ENCODE peak calls at places on chromosomes 7 and 10, in five cellular contexts. A is spleen, U is breast epithelium, J is suprapubic skin, B is GM12892. M is an unnamed sample.

GRCh38 chr10:86336341-86336740 is 30.3 kb downstream of the GRID1 start:
- DNase-seq in B (no peak), J (no peak), A (peak), U (no peak), M (no peak)

GRCh38 chr10:96082748-96083147 is 39.4 kb downstream of the CCNJ start:
- DNase-seq in A (no peak), U (no peak), B (no peak), J (no peak), M (no peak)

GRCh38 chr10:124903119-124903518 is 38.8 kb upstream of the ZRANB1 start:
- DNase-seq in J (no peak), B (no peak), U (no peak), A (no peak), M (peak)

GRCh38 chr10:110225756-110226554 is 18.6 kb downstream of the MXI1 start:
- DNase-seq in U (peak), B (peak), A (peak), J (peak), M (peak)

GRCh38 chr10:45410489-45410806 is 36.4 kb downstream of the ALOX5 start:
- DNase-seq in U (no peak), A (no peak), J (no peak), B (no peak), M (no peak)

GRCh38 chr10:91366687-91367086 is 43.5 kb upstream of the HECTD2 start:
- DNase-seq in U (no peak), B (no peak), J (no peak), A (no peak), M (no peak)

GRCh38 chr7:20310963-20311742 is 19.5 kb upstream of the ITGB8 start:
- DNase-seq in J (no peak), B (no peak), U (no peak), A (no peak), M (peak)

GRCh38 chr10:18438356-18439126 is 212.8 kb downstream of the NSUN6 start:
- DNase-seq in B (no peak), U (no peak), J (no peak), A (no peak), M (no peak)

GRCh38 chr10:59655309-59655708 is 54.3 kb downstream of the SLC16A9 start:
- DNase-seq in U (no peak), B (no peak), J (no peak), A (no peak), M (no peak)

GRCh38 chr10:5855979-5856700 is 33.6 kb downstream of the ANKRD16 start:
- DNase-seq in B (no peak), J (no peak), A (no peak), U (no peak), M (no peak)
- TF ChIP-seq POLR2AphosphoS5 in B (no peak), J (no peak), A (no peak), U (no peak), M (no peak)

GRCh38 chr7:73716318-73716890 is 3.1 kb downstream of the STX1A start:
- DNase-seq in A (no peak), U (no peak), B (no peak), J (no peak), M (no peak)

GRCh38 chr7:73717991-73718405 is 1.5 kb downstream of the STX1A start:
- DNase-seq in B (no peak), A (peak), J (no peak), U (no peak), M (no peak)

GRCh38 chr7:73718438-73718881 is 1.0 kb downstream of the STX1A start:
- DNase-seq in J (no peak), B (no peak), A (no peak), U (no peak), M (no peak)

GRCh38 chr7:73717025-73717807 is 2.3 kb downstream of the STX1A start:
- DNase-seq in B (no peak), J (no peak), A (no peak), U (no peak), M (no peak)

GRCh38 chr7:73715648-73716317 is 3.7 kb downstream of the STX1A start:
- DNase-seq in B (no peak), U (no peak), A (no peak), J (no peak), M (no peak)
- TF ChIP-seq POLR2AphosphoS5 in B (no peak), U (no peak), A (no peak), J (no peak), M (no peak)

GRCh38 chr7:74043523-74043951 is 15.6 kb downstream of the ELN start:
- DNase-seq in J (no peak), B (no peak), U (no peak), A (no peak), M (peak)
- TF ChIP-seq POLR2AphosphoS5 in J (no peak), B (no peak), U (no peak), A (no peak), M (no peak)

GRCh38 chr7:5693529-5693928 is 87.9 kb downstream of the RNF216 start:
- DNase-seq in A (peak), B (no peak), U (no peak), J (no peak), M (peak)
- TF ChIP-seq POLR2AphosphoS5 in A (no peak), B (no peak), U (no peak), J (no peak), M (no peak)

GRCh38 chr7:2646680-2647571 is 15.1 kb downstream of the TTYH3 start:
- DNase-seq in A (no peak), B (no peak), U (no peak), J (no peak), M (peak)

GRCh38 chr7:2643386-2644229 is 11.8 kb downstream of the TTYH3 start:
- DNase-seq in J (no peak), A (no peak), U (no peak), B (no peak), M (peak)

GRCh38 chr7:2644514-2645273 is 12.9 kb downstream of the TTYH3 start:
- DNase-seq in B (no peak), U (no peak), J (no peak), A (no peak), M (no peak)

GRCh38 chr7:2646336-2646679 is 14.5 kb downstream of the TTYH3 start:
- DNase-seq in U (no peak), B (no peak), J (no peak), A (no peak), M (no peak)

GRCh38 chr7:2645274-2645868 is 13.6 kb downstream of the TTYH3 start:
- DNase-seq in U (no peak), J (no peak), B (peak), A (peak), M (peak)
- TF ChIP-seq POLR2AphosphoS5 in U (no peak), J (no peak), B (peak), A (peak), M (no peak)

GRCh38 chr10:21257919-21258318 is 267.6 kb downstream of the SKIDA1 start:
- DNase-seq in A (peak), B (no peak), U (no peak), J (no peak), M (no peak)
- TF ChIP-seq POLR2AphosphoS5 in A (no peak), B (no peak), U (no peak), J (no peak), M (no peak)

DNA sequence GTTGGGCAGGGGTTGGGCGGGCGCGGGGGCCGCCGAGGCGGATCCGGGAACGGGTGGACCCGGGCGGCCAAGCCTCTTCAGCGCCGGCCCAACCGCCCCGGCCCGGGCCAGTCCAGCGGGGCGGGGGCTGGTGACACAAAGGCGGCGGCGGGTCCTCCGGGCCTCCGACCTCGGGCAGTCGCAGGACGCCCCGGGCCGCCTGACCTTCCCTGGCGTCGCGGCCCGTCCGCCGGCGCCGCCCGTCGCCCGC is 54.2 kb downstream of the METTL2B start:
- DNase-seq in A (no peak), B (no peak), U (no peak), J (peak), M (no peak)
- TF ChIP-seq POLR2AphosphoS5 in A (no peak), B (no peak), U (no peak), J (no peak), M (no peak)

GRCh38 chr7:103632005-103632639 is 186.1 kb upstream of the SLC26A5 start:
- DNase-seq in B (no peak), U (no peak), A (no peak), J (no peak), M (no peak)

GRCh38 chr7:103637726-103638125 is 191.7 kb upstream of the SLC26A5 start:
- DNase-seq in B (no peak), J (no peak), A (no peak), U (no peak), M (no peak)

GRCh38 chr7:103637080-103637479 is 191.1 kb upstream of the SLC26A5 start:
- DNase-seq in J (no peak), U (no peak), A (no peak), B (no peak), M (no peak)

GRCh38 chr7:103632972-103633371 is 187.0 kb upstream of the SLC26A5 start:
- DNase-seq in J (no peak), A (no peak), U (no peak), B (no peak), M (no peak)

GRCh38 chr7:103636153-103636552 is 190.1 kb upstream of the SLC26A5 start:
- DNase-seq in A (no peak), U (no peak), J (no peak), B (no peak), M (peak)
- TF ChIP-seq POLR2AphosphoS5 in A (no peak), U (no peak), J (no peak), B (no peak), M (no peak)

GRCh38 chr7:93231799-93232672 is at the start of gene VPS50:
- DNase-seq in J (peak), B (peak), A (peak), U (peak), M (peak)
- TF ChIP-seq POLR2AphosphoS5 in J (no peak), B (peak), A (peak), U (peak), M (peak)